ENCODE peak calls at places on chromosomes 6 and 20, in eight cellular contexts. F, B, A, O, M, Q, I and W are unnamed samples.

GRCh38 chr20:35942243-35942642 is 12.1 kb downstream of the SCAND1 start:
- DNase-seq in I (no peak), F (no peak), Q (no peak), M (no peak), O (no peak), B (no peak), A (no peak), W (peak; percentile 84)

GRCh38 chr20:47680804-47681529 is 104.3 kb downstream of the SULF2 start:
- DNase-seq in Q (no peak), A (peak; percentile 73), M (peak; percentile 31), B (no peak), O (no peak), F (no peak), I (peak; percentile 58), W (no peak)

GRCh38 chr6:134240664-134241431 is 77.1 kb downstream of the SGK1 start:
- DNase-seq in F (no peak), O (peak; percentile 75), M (no peak), Q (peak; percentile 30), A (peak; percentile 67), B (no peak), I (no peak), W (no peak)

GRCh38 chr20:63979549-63980316 is at the start of gene SAMD10:
- DNase-seq in I (peak; percentile 85), Q (peak; percentile 33), O (peak; percentile 69), M (peak; percentile 37), B (no peak), F (no peak), A (peak; percentile 89), W (peak; percentile 84)

GRCh38 chr20:44761423-44761822 is 15.8 kb downstream of the KCNK15 start:
- DNase-seq in O (no peak), M (peak; percentile 58), B (no peak), Q (no peak), I (no peak), A (no peak), F (no peak), W (no peak)

GRCh38 chr6:84645000-84645399 is 119.4 kb downstream of the TBX18 start:
- DNase-seq in I (no peak), O (no peak), F (no peak), A (no peak), Q (no peak), M (peak; percentile 48), B (no peak), W (no peak)

GRCh38 chr20:7710440-7710839 is 229.8 kb downstream of the HAO1 start:
- DNase-seq in I (no peak), M (peak; percentile 13), B (no peak), O (no peak), A (no peak), F (no peak), Q (no peak), W (no peak)

GRCh38 chr6:18990313-18990978 is 603.3 kb downstream of the RNF144B start:
- DNase-seq in A (peak; percentile 60), B (peak; percentile 4), M (peak; percentile 62), O (peak; percentile 73), I (peak; percentile 68), F (peak; percentile 52), Q (peak; percentile 47), W (peak; percentile 93)

GRCh38 chr20:58994390-58995159 is 12.5 kb downstream of the CTSZ start:
- DNase-seq in B (no peak), I (no peak), M (no peak), O (peak; percentile 52), Q (no peak), A (no peak), F (no peak), W (no peak)

GRCh38 chr20:56429496-56429895 is 17.4 kb downstream of the CASS4 start:
- DNase-seq in Q (no peak), O (peak; percentile 15), B (no peak), I (no peak), F (no peak), A (no peak), M (peak; percentile 62), W (no peak)

GRCh38 chr20:32203556-32204484 is 3.7 kb downstream of the PLAGL2 start:
- DNase-seq in M (peak; percentile 52), O (no peak), I (no peak), A (no peak), F (no peak), B (no peak), Q (peak; percentile 73), W (no peak)

GRCh38 chr20:32487381-32487780 is 97.8 kb downstream of the NOL4L start:
- DNase-seq in Q (no peak), O (no peak), I (no peak), M (no peak), B (no peak), A (no peak), F (no peak), W (no peak)

GRCh38 chr6:163643866-163644265 is 229.3 kb downstream of the QKI start:
- DNase-seq in M (no peak), I (no peak), Q (no peak), F (no peak), B (no peak), O (peak; percentile 54), A (no peak), W (no peak)

GRCh38 chr20:2955257-2955950 is 82.1 kb downstream of the PTPRA start:
- DNase-seq in F (no peak), I (no peak), B (no peak), O (no peak), Q (no peak), M (no peak), A (peak; percentile 46), W (no peak)

GRCh38 chr20:33172781-33173180 is 4.8 kb downstream of the BPIFA2 start:
- DNase-seq in A (no peak), O (no peak), I (no peak), B (no peak), M (peak; percentile 1), Q (no peak), F (no peak), W (no peak)

GRCh38 chr20:20765696-20766095 is 53.3 kb upstream of the RALGAPA2 start:
- DNase-seq in F (no peak), I (no peak), A (no peak), O (no peak), M (no peak), B (no peak), Q (no peak), W (no peak)
- H3K4me3 ChIP-seq in F (no peak overlapping the region), I (no peak overlapping the region), A (no peak overlapping the region), O (no peak overlapping the region), M (no peak overlapping the region), B (no peak overlapping the region), Q (no peak overlapping the region), W (no peak overlapping the region)

GRCh38 chr6:150416120-150416519 is 47.3 kb downstream of the IYD start:
- DNase-seq in F (no peak), Q (no peak), M (no peak), A (no peak), O (no peak), I (no peak), B (no peak), W (no peak)

GRCh38 chr6:150420428-150420827 is 51.6 kb downstream of the IYD start:
- DNase-seq in B (no peak), F (no peak), I (no peak), Q (no peak), O (no peak), A (no peak), M (no peak), W (no peak)

GRCh38 chr6:150418825-150419594 is 50.2 kb downstream of the IYD start:
- DNase-seq in M (peak; percentile 79), Q (peak; percentile 50), O (peak; percentile 75), A (peak; percentile 57), B (peak; percentile 35), F (peak; percentile 47), I (peak; percentile 79), W (peak; percentile 69)

GRCh38 chr6:150417247-150417646 is 48.4 kb downstream of the IYD start:
- DNase-seq in I (no peak), B (no peak), Q (no peak), A (no peak), M (no peak), F (no peak), O (no peak), W (no peak)

GRCh38 chr6:150417899-150418824 is 49.4 kb downstream of the IYD start:
- DNase-seq in M (peak; percentile 87), B (peak; percentile 91), F (no peak), A (peak; percentile 70), Q (peak; percentile 50), O (no peak), I (peak; percentile 61), W (peak; percentile 73)
- H3K4me3 ChIP-seq in M (no peak overlapping the region), B (peak overlapping the region; percentile 11), F (no peak overlapping the region), A (no peak overlapping the region), Q (peak overlapping the region; percentile 38), O (peak overlapping the region; percentile 41), I (peak overlapping the region; percentile 55), W (no peak overlapping the region)

DNA sequence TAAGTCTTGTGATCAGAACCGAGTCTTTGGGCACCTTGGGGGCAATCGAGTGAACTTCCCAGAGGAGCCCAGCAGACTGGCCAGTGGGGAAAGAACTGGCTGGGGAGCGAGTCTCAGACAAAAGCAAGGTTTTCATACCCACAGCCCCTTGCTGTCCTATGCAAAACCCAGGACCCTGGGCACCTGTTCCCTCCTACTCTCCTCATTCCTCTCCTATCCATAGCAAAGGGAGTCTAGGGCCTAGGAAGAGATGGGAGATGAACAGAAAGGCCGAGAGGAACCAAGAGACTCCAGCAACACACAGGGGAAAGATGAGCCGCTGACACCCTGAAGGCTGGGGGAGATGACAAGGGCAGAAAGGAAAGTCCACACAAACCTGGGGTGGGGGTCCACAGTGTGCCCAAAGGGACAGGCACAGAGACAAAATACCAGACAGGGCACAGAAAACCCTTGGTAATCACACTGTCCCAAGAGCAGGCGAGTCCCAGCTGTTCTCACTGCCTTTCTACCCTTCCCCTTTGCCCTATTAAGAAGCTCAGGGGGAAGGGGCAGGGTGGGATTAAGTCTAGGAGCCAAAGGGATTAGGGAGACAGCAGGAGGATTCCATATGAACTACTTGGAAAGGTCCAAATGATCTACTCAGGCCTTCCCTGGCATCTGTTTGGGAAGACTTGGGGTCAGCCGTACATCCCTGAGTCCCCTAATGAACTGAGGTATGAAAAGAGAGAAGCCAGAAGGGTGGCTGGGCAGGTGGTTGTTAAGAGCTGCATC is 6.5 kb downstream of the PPP1R18 start:
- DNase-seq in F (no peak), Q (no peak), B (no peak), O (no peak), I (no peak), A (no peak), M (no peak), W (peak; percentile 75)
- H3K4me3 ChIP-seq in F (no peak overlapping the region), Q (no peak overlapping the region), B (peak overlapping the region; percentile 23), O (peak overlapping the region; percentile 90), I (no peak overlapping the region), A (peak overlapping the region; percentile 96), M (no peak overlapping the region), W (peak overlapping the region; percentile 21)

GRCh38 chr6:112030965-112031660 is 22.8 kb upstream of the CCN6 start:
- DNase-seq in B (no peak), I (no peak), A (no peak), Q (no peak), O (no peak), M (no peak), F (no peak), W (no peak)
- H3K4me3 ChIP-seq in B (no peak overlapping the region), I (no peak overlapping the region), A (no peak overlapping the region), Q (no peak overlapping the region), O (no peak overlapping the region), M (no peak overlapping the region), F (no peak overlapping the region), W (no peak overlapping the region)